ENCODE peak calls at places on chromosomes 2 and 18, in five cellular contexts. One of them, this sample, is unnamed.

GRCh38 chr2:44250376-44250775 is 24.9 kb upstream of the SLC3A1 start:
- DNase-seq in dorsolateral prefrontal cortex: no peak
- DNase-seq in fibroblast of villous mesenchyme: no peak
- DNase-seq in OCI-LY7: peak
- DNase-seq in CD4-positive, alpha-beta T cell: no peak
- DNase-seq in this sample: no peak

GRCh38 chr18:48195782-48196181 is 213.4 kb downstream of the ZBTB7C start:
- DNase-seq in dorsolateral prefrontal cortex: no peak
- DNase-seq in fibroblast of villous mesenchyme: no peak
- DNase-seq in OCI-LY7: no peak
- DNase-seq in CD4-positive, alpha-beta T cell: no peak
- DNase-seq in this sample: no peak

GRCh38 chr2:30221531-30221930 is 9.8 kb upstream of the LBH start:
- DNase-seq in dorsolateral prefrontal cortex: no peak
- DNase-seq in fibroblast of villous mesenchyme: no peak
- DNase-seq in OCI-LY7: no peak
- DNase-seq in CD4-positive, alpha-beta T cell: no peak
- DNase-seq in this sample: no peak

GRCh38 chr2:190545082-190545481 is 10.6 kb upstream of the NEMP2 start:
- DNase-seq in dorsolateral prefrontal cortex: no peak
- DNase-seq in fibroblast of villous mesenchyme: no peak
- DNase-seq in OCI-LY7: no peak
- DNase-seq in CD4-positive, alpha-beta T cell: no peak
- DNase-seq in this sample: no peak

GRCh38 chr2:47225061-47225783 is 70.1 kb upstream of the STPG4 start:
- DNase-seq in dorsolateral prefrontal cortex: no peak
- DNase-seq in fibroblast of villous mesenchyme: peak
- DNase-seq in OCI-LY7: no peak
- DNase-seq in CD4-positive, alpha-beta T cell: no peak
- DNase-seq in this sample: no peak

GRCh38 chr2:33056170-33056569 is 109.4 kb downstream of the LTBP1 start:
- DNase-seq in dorsolateral prefrontal cortex: no peak
- DNase-seq in fibroblast of villous mesenchyme: no peak
- DNase-seq in OCI-LY7: no peak
- DNase-seq in CD4-positive, alpha-beta T cell: no peak
- DNase-seq in this sample: no peak

GRCh38 chr2:57906152-57906732 is 140.4 kb upstream of the VRK2 start:
- DNase-seq in dorsolateral prefrontal cortex: no peak
- DNase-seq in fibroblast of villous mesenchyme: peak
- DNase-seq in OCI-LY7: peak
- DNase-seq in CD4-positive, alpha-beta T cell: no peak
- DNase-seq in this sample: no peak

GRCh38 chr18:25957017-25957416 is 133.4 kb downstream of the SS18 start:
- DNase-seq in dorsolateral prefrontal cortex: no peak
- DNase-seq in fibroblast of villous mesenchyme: no peak
- DNase-seq in OCI-LY7: no peak
- DNase-seq in CD4-positive, alpha-beta T cell: no peak
- DNase-seq in this sample: no peak

GRCh38 chr2:157173740-157174184 is 83.7 kb upstream of the GALNT5 start:
- DNase-seq in dorsolateral prefrontal cortex: no peak
- DNase-seq in fibroblast of villous mesenchyme: peak
- DNase-seq in OCI-LY7: no peak
- DNase-seq in CD4-positive, alpha-beta T cell: no peak
- DNase-seq in this sample: no peak

GRCh38 chr2:26612522-26613240 is 28.5 kb downstream of the CIB4 start:
- DNase-seq in dorsolateral prefrontal cortex: peak
- DNase-seq in fibroblast of villous mesenchyme: no peak
- DNase-seq in OCI-LY7: no peak
- DNase-seq in CD4-positive, alpha-beta T cell: no peak
- DNase-seq in this sample: no peak

GRCh38 chr18:7017013-7017412 is 100.6 kb downstream of the LAMA1 start:
- DNase-seq in dorsolateral prefrontal cortex: no peak
- DNase-seq in fibroblast of villous mesenchyme: no peak
- DNase-seq in OCI-LY7: no peak
- DNase-seq in CD4-positive, alpha-beta T cell: no peak
- DNase-seq in this sample: no peak

GRCh38 chr2:165745916-165746315 is 48.1 kb downstream of the GALNT3 start:
- DNase-seq in dorsolateral prefrontal cortex: no peak
- DNase-seq in fibroblast of villous mesenchyme: no peak
- DNase-seq in OCI-LY7: no peak
- DNase-seq in CD4-positive, alpha-beta T cell: no peak
- DNase-seq in this sample: no peak

GRCh38 chr2:70566906-70567305 is 13.3 kb upstream of the TGFA start:
- DNase-seq in dorsolateral prefrontal cortex: no peak
- DNase-seq in fibroblast of villous mesenchyme: no peak
- DNase-seq in OCI-LY7: no peak
- DNase-seq in CD4-positive, alpha-beta T cell: no peak
- DNase-seq in this sample: no peak

GRCh38 chr2:231134910-231135650 is 10.2 kb upstream of the HTR2B start:
- DNase-seq in dorsolateral prefrontal cortex: no peak
- DNase-seq in fibroblast of villous mesenchyme: no peak
- DNase-seq in OCI-LY7: no peak
- DNase-seq in CD4-positive, alpha-beta T cell: no peak
- DNase-seq in this sample: no peak

GRCh38 chr2:219445220-219445631 is 10.6 kb downstream of the SPEG start:
- DNase-seq in dorsolateral prefrontal cortex: no peak
- DNase-seq in fibroblast of villous mesenchyme: no peak
- DNase-seq in OCI-LY7: no peak
- DNase-seq in CD4-positive, alpha-beta T cell: no peak
- DNase-seq in this sample: no peak

GRCh38 chr2:226023383-226023782 is 623.9 kb downstream of the NYAP2 start:
- DNase-seq in dorsolateral prefrontal cortex: no peak
- DNase-seq in fibroblast of villous mesenchyme: no peak
- DNase-seq in OCI-LY7: peak
- DNase-seq in CD4-positive, alpha-beta T cell: no peak
- DNase-seq in this sample: no peak

GRCh38 chr2:172087780-172088244 is 2.5 kb downstream of the DLX1 start:
- DNase-seq in dorsolateral prefrontal cortex: no peak
- DNase-seq in fibroblast of villous mesenchyme: no peak
- DNase-seq in OCI-LY7: no peak
- DNase-seq in CD4-positive, alpha-beta T cell: no peak
- DNase-seq in this sample: no peak

GRCh38 chr2:96538487-96539214 is 2.1 kb downstream of the ARID5A start:
- DNase-seq in dorsolateral prefrontal cortex: peak
- DNase-seq in fibroblast of villous mesenchyme: peak
- DNase-seq in OCI-LY7: no peak
- DNase-seq in CD4-positive, alpha-beta T cell: peak
- DNase-seq in this sample: peak

GRCh38 chr18:69951182-69951581 is 3.5 kb upstream of the CD226 start:
- DNase-seq in dorsolateral prefrontal cortex: no peak
- DNase-seq in fibroblast of villous mesenchyme: no peak
- DNase-seq in OCI-LY7: no peak
- DNase-seq in CD4-positive, alpha-beta T cell: no peak
- DNase-seq in this sample: no peak

GRCh38 chr18:3246636-3247242 is 862 bp upstream of the MYL12A start:
- DNase-seq in dorsolateral prefrontal cortex: no peak
- DNase-seq in fibroblast of villous mesenchyme: no peak
- DNase-seq in OCI-LY7: no peak
- DNase-seq in CD4-positive, alpha-beta T cell: no peak
- DNase-seq in this sample: peak

GRCh38 chr2:28063492-28063962 is 173.0 kb downstream of the BABAM2 start:
- DNase-seq in dorsolateral prefrontal cortex: no peak
- DNase-seq in fibroblast of villous mesenchyme: no peak
- DNase-seq in OCI-LY7: no peak
- DNase-seq in CD4-positive, alpha-beta T cell: no peak
- DNase-seq in this sample: no peak

GRCh38 chr2:28068098-28068497 is 177.6 kb downstream of the BABAM2 start:
- DNase-seq in dorsolateral prefrontal cortex: no peak
- DNase-seq in fibroblast of villous mesenchyme: peak
- DNase-seq in OCI-LY7: no peak
- DNase-seq in CD4-positive, alpha-beta T cell: no peak
- DNase-seq in this sample: no peak

GRCh38 chr2:28067602-28068001 is 177.1 kb downstream of the BABAM2 start:
- DNase-seq in dorsolateral prefrontal cortex: no peak
- DNase-seq in fibroblast of villous mesenchyme: no peak
- DNase-seq in OCI-LY7: no peak
- DNase-seq in CD4-positive, alpha-beta T cell: no peak
- DNase-seq in this sample: no peak

DNA sequence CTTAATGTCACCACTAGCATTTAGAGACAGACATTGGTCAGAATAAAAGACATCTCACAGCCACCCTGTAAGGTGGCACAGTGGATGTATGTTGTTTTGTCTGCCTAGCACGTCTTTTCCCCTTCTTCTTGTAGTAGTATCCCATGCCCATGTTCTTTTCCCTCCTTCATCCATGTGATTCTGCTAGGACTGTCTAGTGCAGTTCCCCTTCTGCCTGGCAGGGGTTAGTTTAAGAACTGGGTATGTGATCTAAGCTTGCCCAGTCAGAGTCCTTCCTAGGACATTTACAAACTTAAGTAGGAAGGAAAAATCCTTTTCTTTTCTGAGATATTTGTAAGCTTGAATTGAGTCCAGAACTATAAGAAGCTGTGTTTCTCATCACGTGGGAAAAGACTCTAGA is 172.3 kb downstream of the BABAM2 start:
- DNase-seq in dorsolateral prefrontal cortex: no peak
- DNase-seq in fibroblast of villous mesenchyme: no peak
- DNase-seq in OCI-LY7: no peak
- DNase-seq in CD4-positive, alpha-beta T cell: no peak
- DNase-seq in this sample: no peak
- TF ChIP-seq CTCF in dorsolateral prefrontal cortex: no peak
- TF ChIP-seq CTCF in fibroblast of villous mesenchyme: no peak
- TF ChIP-seq CTCF in OCI-LY7: no peak
- TF ChIP-seq CTCF in CD4-positive, alpha-beta T cell: no peak
- TF ChIP-seq CTCF in this sample: no peak

GRCh38 chr18:78660311-78660710 is 319.3 kb upstream of the SALL3 start:
- DNase-seq in dorsolateral prefrontal cortex: no peak
- DNase-seq in fibroblast of villous mesenchyme: no peak
- DNase-seq in OCI-LY7: no peak
- DNase-seq in CD4-positive, alpha-beta T cell: no peak
- DNase-seq in this sample: no peak

GRCh38 chr18:78661316-78661715 is 318.3 kb upstream of the SALL3 start:
- DNase-seq in dorsolateral prefrontal cortex: no peak
- DNase-seq in fibroblast of villous mesenchyme: no peak
- DNase-seq in OCI-LY7: no peak
- DNase-seq in CD4-positive, alpha-beta T cell: no peak
- DNase-seq in this sample: no peak

GRCh38 chr18:78658531-78658930 is 321.1 kb upstream of the SALL3 start:
- DNase-seq in dorsolateral prefrontal cortex: no peak
- DNase-seq in fibroblast of villous mesenchyme: no peak
- DNase-seq in OCI-LY7: no peak
- DNase-seq in CD4-positive, alpha-beta T cell: no peak
- DNase-seq in this sample: no peak

GRCh38 chr18:78659057-78659456 is 320.6 kb upstream of the SALL3 start:
- DNase-seq in dorsolateral prefrontal cortex: no peak
- DNase-seq in fibroblast of villous mesenchyme: no peak
- DNase-seq in OCI-LY7: no peak
- DNase-seq in CD4-positive, alpha-beta T cell: no peak
- DNase-seq in this sample: no peak

DNA sequence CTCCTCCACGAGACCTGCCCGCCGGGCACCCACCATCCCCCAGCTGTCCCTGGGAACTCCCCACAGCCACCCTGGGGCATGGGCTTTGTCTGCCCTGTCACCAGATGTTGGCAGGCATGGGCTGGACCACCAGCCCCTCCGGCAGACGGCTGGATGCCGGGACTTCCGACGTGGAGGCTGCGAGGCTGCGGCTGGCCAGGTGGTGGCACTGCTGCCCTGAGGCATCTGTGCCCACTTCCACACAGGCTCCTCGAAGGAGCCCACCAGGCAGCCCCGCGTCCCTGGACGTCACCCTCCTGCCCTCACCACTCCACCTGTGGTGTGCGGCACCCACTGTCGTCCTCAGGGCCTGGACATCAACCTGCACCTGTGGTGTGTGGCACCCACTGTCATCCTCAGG is 319.9 kb upstream of the SALL3 start:
- DNase-seq in dorsolateral prefrontal cortex: no peak
- DNase-seq in fibroblast of villous mesenchyme: no peak
- DNase-seq in OCI-LY7: no peak
- DNase-seq in CD4-positive, alpha-beta T cell: no peak
- DNase-seq in this sample: no peak
- TF ChIP-seq CTCF in dorsolateral prefrontal cortex: peak
- TF ChIP-seq CTCF in fibroblast of villous mesenchyme: no peak
- TF ChIP-seq CTCF in OCI-LY7: peak
- TF ChIP-seq CTCF in CD4-positive, alpha-beta T cell: no peak
- TF ChIP-seq CTCF in this sample: no peak

DNA sequence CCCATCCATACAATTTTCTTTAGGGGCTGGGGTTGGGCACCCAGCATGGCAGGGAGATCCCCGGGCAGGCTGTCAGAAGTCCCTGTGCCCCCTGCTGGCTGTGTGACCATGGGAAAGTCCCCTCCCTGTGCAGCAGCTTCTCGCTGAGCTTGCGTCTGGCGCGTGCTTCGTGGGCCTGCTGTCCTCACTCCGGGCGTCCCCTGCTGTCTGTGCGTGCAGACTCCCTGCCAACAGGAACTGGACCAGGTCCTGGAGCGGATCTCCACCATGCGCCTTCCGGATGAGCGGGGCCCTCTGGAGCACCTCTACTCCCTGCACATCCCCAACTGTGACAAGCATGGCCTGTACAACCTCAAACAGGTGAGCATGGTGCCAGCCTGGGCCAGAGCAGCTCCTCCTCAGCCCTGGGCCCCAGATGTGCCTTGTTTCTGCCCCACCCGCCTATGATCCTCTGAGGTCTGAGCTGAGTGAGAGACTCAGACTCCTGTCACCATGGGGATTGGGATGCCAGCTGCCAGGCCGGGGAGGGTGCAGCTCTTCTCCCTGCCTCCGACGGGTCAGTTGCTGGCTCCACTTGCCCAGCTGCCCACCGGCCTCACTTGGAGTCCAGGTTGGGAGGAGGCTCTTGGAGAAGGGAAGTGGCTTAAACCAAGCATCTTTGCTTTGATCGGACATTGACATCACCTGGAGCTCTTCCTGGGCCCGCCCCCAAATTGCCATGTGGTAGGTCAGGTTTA is 28.6 kb downstream of the IGFBP2 start:
- DNase-seq in dorsolateral prefrontal cortex: no peak
- DNase-seq in fibroblast of villous mesenchyme: no peak
- DNase-seq in OCI-LY7: peak
- DNase-seq in CD4-positive, alpha-beta T cell: no peak
- DNase-seq in this sample: no peak
- TF ChIP-seq CTCF in dorsolateral prefrontal cortex: no peak
- TF ChIP-seq CTCF in fibroblast of villous mesenchyme: peak
- TF ChIP-seq CTCF in OCI-LY7: peak
- TF ChIP-seq CTCF in CD4-positive, alpha-beta T cell: no peak
- TF ChIP-seq CTCF in this sample: no peak

DNA sequence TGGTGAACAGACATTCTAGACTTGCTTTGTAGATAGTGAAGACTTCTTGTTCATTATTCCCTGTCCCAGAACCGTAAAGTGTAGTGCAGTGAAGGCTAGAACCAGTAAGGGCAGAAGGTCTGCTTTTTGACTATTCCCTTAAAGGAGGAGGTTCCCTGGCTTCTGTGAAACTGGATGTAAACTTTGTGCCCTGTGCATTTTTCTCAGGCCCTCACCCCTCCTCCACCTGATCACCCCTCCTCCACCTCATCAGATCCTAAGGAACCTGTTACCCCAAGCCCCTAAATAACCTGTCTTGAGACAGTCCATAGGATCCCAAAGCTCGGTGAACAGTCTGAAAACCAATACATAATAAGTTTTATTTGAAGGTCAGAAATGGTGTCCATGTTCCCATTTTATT is 33.7 kb downstream of the SFT2D3 start:
- DNase-seq in dorsolateral prefrontal cortex: no peak
- DNase-seq in fibroblast of villous mesenchyme: no peak
- DNase-seq in OCI-LY7: no peak
- DNase-seq in CD4-positive, alpha-beta T cell: no peak
- DNase-seq in this sample: no peak
- TF ChIP-seq CTCF in dorsolateral prefrontal cortex: no peak
- TF ChIP-seq CTCF in fibroblast of villous mesenchyme: no peak
- TF ChIP-seq CTCF in OCI-LY7: no peak
- TF ChIP-seq CTCF in CD4-positive, alpha-beta T cell: no peak
- TF ChIP-seq CTCF in this sample: no peak

This sample was measured in activated B cell treated with CpG ODN at 0.5 μM for 24 hours.